ENCODE peak calls at places on chromosomes 5 and 9, in five cellular contexts. One of them, this sample, is unnamed.

GRCh38 chr5:10283927-10284635 is 23.6 kb downstream of the CMBL start:
- DNase-seq in HEK293T: peak
- DNase-seq in lower leg skin: peak
- DNase-seq in WTC11: peak
- DNase-seq in NCI-H1417 treated with DMSO at 0.1 percent for 48 hours: peak
- DNase-seq in this sample: peak

GRCh38 chr5:78806544-78806943 is 158.0 kb upstream of the LHFPL2 start:
- DNase-seq in HEK293T: no peak
- DNase-seq in lower leg skin: no peak
- DNase-seq in WTC11: no peak
- DNase-seq in NCI-H1417 treated with DMSO at 0.1 percent for 48 hours: no peak
- DNase-seq in this sample: no peak

GRCh38 chr9:87237337-87237736 is 260.3 kb upstream of the DAPK1 start:
- DNase-seq in WTC11: no peak
- DNase-seq in lower leg skin: no peak
- DNase-seq in HEK293T: no peak
- DNase-seq in NCI-H1417 treated with DMSO at 0.1 percent for 48 hours: no peak
- DNase-seq in this sample: no peak

GRCh38 chr9:111598730-111599091 is 736 bp downstream of the PTGR1 start:
- DNase-seq in NCI-H1417 treated with DMSO at 0.1 percent for 48 hours: no peak
- DNase-seq in HEK293T: no peak
- DNase-seq in WTC11: no peak
- DNase-seq in lower leg skin: peak
- DNase-seq in this sample: no peak

GRCh38 chr9:17609312-17610005 is 30.6 kb downstream of the SH3GL2 start:
- DNase-seq in WTC11: no peak
- DNase-seq in HEK293T: no peak
- DNase-seq in NCI-H1417 treated with DMSO at 0.1 percent for 48 hours: no peak
- DNase-seq in lower leg skin: no peak
- DNase-seq in this sample: no peak

GRCh38 chr5:10760033-10760975 is 730 bp downstream of the DAP start:
- DNase-seq in WTC11: peak
- DNase-seq in NCI-H1417 treated with DMSO at 0.1 percent for 48 hours: no peak
- DNase-seq in lower leg skin: peak
- DNase-seq in HEK293T: peak
- DNase-seq in this sample: peak

GRCh38 chr9:109699019-109699418 is 81.0 kb upstream of the PALM2AKAP2 start:
- DNase-seq in lower leg skin: no peak
- DNase-seq in NCI-H1417 treated with DMSO at 0.1 percent for 48 hours: no peak
- DNase-seq in HEK293T: no peak
- DNase-seq in WTC11: no peak
- DNase-seq in this sample: no peak

GRCh38 chr9:89536145-89536574 is 38.2 kb upstream of the SEMA4D start:
- DNase-seq in WTC11: no peak
- DNase-seq in HEK293T: no peak
- DNase-seq in NCI-H1417 treated with DMSO at 0.1 percent for 48 hours: no peak
- DNase-seq in lower leg skin: no peak
- DNase-seq in this sample: no peak

GRCh38 chr9:79469164-79469563 is 102.6 kb upstream of the TLE4 start:
- DNase-seq in lower leg skin: no peak
- DNase-seq in HEK293T: no peak
- DNase-seq in NCI-H1417 treated with DMSO at 0.1 percent for 48 hours: no peak
- DNase-seq in WTC11: no peak
- DNase-seq in this sample: no peak

GRCh38 chr9:95963659-95964058 is 88.2 kb downstream of the ERCC6L2 start:
- DNase-seq in NCI-H1417 treated with DMSO at 0.1 percent for 48 hours: no peak
- DNase-seq in lower leg skin: no peak
- DNase-seq in WTC11: no peak
- DNase-seq in HEK293T: no peak
- DNase-seq in this sample: no peak

GRCh38 chr9:14215614-14216013 is 98.3 kb downstream of the NFIB start:
- DNase-seq in NCI-H1417 treated with DMSO at 0.1 percent for 48 hours: no peak
- DNase-seq in WTC11: no peak
- DNase-seq in lower leg skin: no peak
- DNase-seq in HEK293T: no peak
- DNase-seq in this sample: no peak

GRCh38 chr5:83197326-83197725 is 120.0 kb downstream of the XRCC4 start:
- DNase-seq in HEK293T: no peak
- DNase-seq in WTC11: no peak
- DNase-seq in NCI-H1417 treated with DMSO at 0.1 percent for 48 hours: peak
- DNase-seq in lower leg skin: no peak
- DNase-seq in this sample: no peak

GRCh38 chr5:159156839-159157238 is 52.5 kb downstream of the RNF145 start:
- DNase-seq in WTC11: no peak
- DNase-seq in HEK293T: peak
- DNase-seq in NCI-H1417 treated with DMSO at 0.1 percent for 48 hours: peak
- DNase-seq in lower leg skin: peak
- DNase-seq in this sample: peak

GRCh38 chr9:135211524-135211890 is 124.0 kb downstream of the OLFM1 start:
- DNase-seq in WTC11: no peak
- DNase-seq in lower leg skin: no peak
- DNase-seq in HEK293T: no peak
- DNase-seq in NCI-H1417 treated with DMSO at 0.1 percent for 48 hours: no peak
- DNase-seq in this sample: no peak

GRCh38 chr5:170986598-170986997 is 124.8 kb downstream of the RANBP17 start:
- DNase-seq in WTC11: no peak
- DNase-seq in HEK293T: no peak
- DNase-seq in NCI-H1417 treated with DMSO at 0.1 percent for 48 hours: peak
- DNase-seq in lower leg skin: no peak
- DNase-seq in this sample: peak

GRCh38 chr5:111779260-111780254 is 22.6 kb upstream of the NREP start:
- DNase-seq in WTC11: no peak
- DNase-seq in NCI-H1417 treated with DMSO at 0.1 percent for 48 hours: no peak
- DNase-seq in lower leg skin: no peak
- DNase-seq in HEK293T: no peak
- DNase-seq in this sample: no peak

GRCh38 chr5:146040559-146040958 is 64.8 kb downstream of the PLAC8L1 start:
- DNase-seq in lower leg skin: peak
- DNase-seq in HEK293T: no peak
- DNase-seq in NCI-H1417 treated with DMSO at 0.1 percent for 48 hours: no peak
- DNase-seq in WTC11: no peak
- DNase-seq in this sample: no peak

GRCh38 chr9:73370053-73370452 is 218.4 kb downstream of the ANXA1 start:
- DNase-seq in NCI-H1417 treated with DMSO at 0.1 percent for 48 hours: no peak
- DNase-seq in HEK293T: no peak
- DNase-seq in lower leg skin: no peak
- DNase-seq in WTC11: no peak
- DNase-seq in this sample: peak

GRCh38 chr9:134055981-134056461 is 11.8 kb downstream of the BRD3 start:
- DNase-seq in lower leg skin: peak
- DNase-seq in WTC11: no peak
- DNase-seq in HEK293T: no peak
- DNase-seq in NCI-H1417 treated with DMSO at 0.1 percent for 48 hours: no peak
- DNase-seq in this sample: no peak

GRCh38 chr5:101991486-101991885 is 304.6 kb downstream of the SLCO4C1 start:
- DNase-seq in HEK293T: no peak
- DNase-seq in lower leg skin: no peak
- DNase-seq in WTC11: no peak
- DNase-seq in NCI-H1417 treated with DMSO at 0.1 percent for 48 hours: no peak
- DNase-seq in this sample: no peak

GRCh38 chr5:65151632-65152031 is 330.1 kb downstream of the ADAMTS6 start:
- DNase-seq in WTC11: no peak
- DNase-seq in HEK293T: no peak
- DNase-seq in NCI-H1417 treated with DMSO at 0.1 percent for 48 hours: no peak
- DNase-seq in lower leg skin: no peak
- DNase-seq in this sample: no peak

GRCh38 chr5:122576266-122577016 is 198.4 kb upstream of the SNX2 start:
- DNase-seq in lower leg skin: no peak
- DNase-seq in WTC11: no peak
- DNase-seq in HEK293T: no peak
- DNase-seq in NCI-H1417 treated with DMSO at 0.1 percent for 48 hours: no peak
- DNase-seq in this sample: no peak

GRCh38 chr5:11588803-11589202 is 315.4 kb downstream of the CTNND2 start:
- DNase-seq in lower leg skin: no peak
- DNase-seq in NCI-H1417 treated with DMSO at 0.1 percent for 48 hours: no peak
- DNase-seq in WTC11: peak
- DNase-seq in HEK293T: no peak
- DNase-seq in this sample: no peak